ENCODE peak calls at places on chromosomes 16 and 17, in five cellular contexts. One of them, this sample, is unnamed.
A peak's percentile ranks its signal among the peaks of the same experiment; 100 is the strongest.

GRCh38 chr17:67862614-67863217 is 37.4 kb downstream of the BPTF start:
- DNase-seq in astrocyte of the cerebellum: no peak
- DNase-seq in NCI-H1694 treated with DMSO at 0.1 percent for 48 hours: no peak
- DNase-seq in dorsolateral prefrontal cortex: no peak
- DNase-seq in iris pigment epithelial cell: no peak
- DNase-seq in this sample: no peak

GRCh38 chr17:74453665-74454196 is 12.7 kb upstream of the CD300A start:
- DNase-seq in iris pigment epithelial cell: no peak
- DNase-seq in dorsolateral prefrontal cortex: no peak
- DNase-seq in NCI-H1694 treated with DMSO at 0.1 percent for 48 hours: no peak
- DNase-seq in astrocyte of the cerebellum: no peak
- DNase-seq in this sample: peak; percentile 54

GRCh38 chr16:67110136-67110847 is 551 bp downstream of the PHAF1 start:
- DNase-seq in dorsolateral prefrontal cortex: no peak
- DNase-seq in astrocyte of the cerebellum: no peak
- DNase-seq in NCI-H1694 treated with DMSO at 0.1 percent for 48 hours: no peak
- DNase-seq in iris pigment epithelial cell: no peak
- DNase-seq in this sample: no peak

GRCh38 chr17:74147436-74147835 is 56.0 kb upstream of the RPL38 start:
- DNase-seq in dorsolateral prefrontal cortex: no peak
- DNase-seq in iris pigment epithelial cell: no peak
- DNase-seq in NCI-H1694 treated with DMSO at 0.1 percent for 48 hours: peak; percentile 78
- DNase-seq in astrocyte of the cerebellum: no peak
- DNase-seq in this sample: no peak

GRCh38 chr17:73902416-73903181 is 258.4 kb upstream of the SDK2 start:
- DNase-seq in NCI-H1694 treated with DMSO at 0.1 percent for 48 hours: no peak
- DNase-seq in dorsolateral prefrontal cortex: no peak
- DNase-seq in astrocyte of the cerebellum: no peak
- DNase-seq in iris pigment epithelial cell: no peak
- DNase-seq in this sample: no peak

GRCh38 chr17:64572682-64573154 is 65.9 kb downstream of the CEP95 start:
- DNase-seq in astrocyte of the cerebellum: no peak
- DNase-seq in iris pigment epithelial cell: peak; percentile 47
- DNase-seq in NCI-H1694 treated with DMSO at 0.1 percent for 48 hours: no peak
- DNase-seq in dorsolateral prefrontal cortex: no peak
- DNase-seq in this sample: no peak

GRCh38 chr16:54289242-54290051 is 2.9 kb upstream of the IRX3 start:
- DNase-seq in iris pigment epithelial cell: peak; percentile 5
- DNase-seq in astrocyte of the cerebellum: no peak
- DNase-seq in NCI-H1694 treated with DMSO at 0.1 percent for 48 hours: no peak
- DNase-seq in dorsolateral prefrontal cortex: no peak
- DNase-seq in this sample: no peak

GRCh38 chr17:7262192-7263070 is at the start of gene CLDN7:
- DNase-seq in dorsolateral prefrontal cortex: no peak
- DNase-seq in astrocyte of the cerebellum: no peak
- DNase-seq in iris pigment epithelial cell: no peak
- DNase-seq in NCI-H1694 treated with DMSO at 0.1 percent for 48 hours: no peak
- DNase-seq in this sample: no peak

GRCh38 chr16:3458278-3458851 is 14.9 kb downstream of the NAA60 start:
- DNase-seq in NCI-H1694 treated with DMSO at 0.1 percent for 48 hours: no peak
- DNase-seq in astrocyte of the cerebellum: no peak
- DNase-seq in dorsolateral prefrontal cortex: no peak
- DNase-seq in iris pigment epithelial cell: peak; percentile 59
- DNase-seq in this sample: peak; percentile 29

GRCh38 chr17:29241015-29241963 is 5.4 kb upstream of the CRYBA1 start:
- DNase-seq in NCI-H1694 treated with DMSO at 0.1 percent for 48 hours: no peak
- DNase-seq in astrocyte of the cerebellum: peak; percentile 94
- DNase-seq in iris pigment epithelial cell: peak; percentile 98
- DNase-seq in dorsolateral prefrontal cortex: peak; percentile 44
- DNase-seq in this sample: peak; percentile 97

GRCh38 chr17:11921296-11921695 is 76.0 kb downstream of the ZNF18 start:
- DNase-seq in astrocyte of the cerebellum: no peak
- DNase-seq in iris pigment epithelial cell: no peak
- DNase-seq in NCI-H1694 treated with DMSO at 0.1 percent for 48 hours: no peak
- DNase-seq in dorsolateral prefrontal cortex: no peak
- DNase-seq in this sample: no peak

GRCh38 chr17:61007980-61008379 is 330.3 kb downstream of the BCAS3 start:
- DNase-seq in NCI-H1694 treated with DMSO at 0.1 percent for 48 hours: no peak
- DNase-seq in iris pigment epithelial cell: peak; percentile 11
- DNase-seq in dorsolateral prefrontal cortex: no peak
- DNase-seq in astrocyte of the cerebellum: no peak
- DNase-seq in this sample: peak; percentile 47

GRCh38 chr16:17356243-17356933 is 114.4 kb downstream of the XYLT1 start:
- DNase-seq in NCI-H1694 treated with DMSO at 0.1 percent for 48 hours: no peak
- DNase-seq in iris pigment epithelial cell: no peak
- DNase-seq in dorsolateral prefrontal cortex: no peak
- DNase-seq in astrocyte of the cerebellum: no peak
- DNase-seq in this sample: no peak

GRCh38 chr17:6526362-6527152 is 29.8 kb downstream of the PITPNM3 start:
- DNase-seq in NCI-H1694 treated with DMSO at 0.1 percent for 48 hours: no peak
- DNase-seq in dorsolateral prefrontal cortex: no peak
- DNase-seq in iris pigment epithelial cell: peak; percentile 20
- DNase-seq in astrocyte of the cerebellum: no peak
- DNase-seq in this sample: no peak

GRCh38 chr17:37373530-37374159 is 2.1 kb upstream of the C17orf78 start:
- DNase-seq in NCI-H1694 treated with DMSO at 0.1 percent for 48 hours: peak; percentile 86
- DNase-seq in dorsolateral prefrontal cortex: no peak
- DNase-seq in iris pigment epithelial cell: peak; percentile 85
- DNase-seq in astrocyte of the cerebellum: peak; percentile 84
- DNase-seq in this sample: peak; percentile 86

This sample was measured in astrocyte of the spinal cord.